ENCODE peak calls at places on chromosome 11, in six cellular contexts. W, A, L, Z, Y and K are unnamed samples.

GRCh38 chr11:122180435-122180834 is 64.4 kb upstream of the BLID start:
- DNase-seq in A (no peak), Y (no peak), Z (no peak), L (no peak), W (no peak), K (no peak)

GRCh38 chr11:16981651-16982194 is 32.5 kb downstream of the PLEKHA7 start:
- DNase-seq in W (no peak), Y (no peak), Z (peak), A (no peak), L (peak), K (no peak)

GRCh38 chr11:79236541-79236971 is 204.3 kb downstream of the TENM4 start:
- DNase-seq in Z (no peak), L (no peak), W (no peak), A (no peak), Y (no peak), K (no peak)

GRCh38 chr11:92048415-92048814 is 176.2 kb upstream of the FAT3 start:
- DNase-seq in A (no peak), W (no peak), Z (no peak), L (no peak), Y (no peak), K (no peak)

GRCh38 chr11:42824067-42824466 is 487.7 kb upstream of the API5 start:
- DNase-seq in Y (no peak), Z (no peak), L (no peak), A (no peak), W (no peak), K (no peak)

GRCh38 chr11:37788141-37788877 is 1190.3 kb upstream of the RAG2 start:
- DNase-seq in W (no peak), A (no peak), Z (no peak), Y (no peak), L (no peak), K (no peak)

GRCh38 chr11:133947298-133947905 is 9.4 kb downstream of the IGSF9B start:
- DNase-seq in W (peak), L (no peak), Z (peak), Y (no peak), A (peak), K (no peak)

GRCh38 chr11:134598368-134598767 is 186.3 kb upstream of the B3GAT1 start:
- DNase-seq in W (no peak), Z (no peak), Y (no peak), L (no peak), A (no peak), K (no peak)

GRCh38 chr11:45470151-45471001 is 184.2 kb upstream of the SYT13 start:
- DNase-seq in A (no peak), L (no peak), W (no peak), Z (no peak), Y (no peak), K (no peak)

GRCh38 chr11:63553759-63554158 is 9.4 kb downstream of the PLAAT2 start:
- DNase-seq in A (no peak), Y (no peak), W (peak), L (no peak), Z (no peak), K (peak)

GRCh38 chr11:84865791-84866535 is 761.2 kb downstream of the DLG2 start:
- DNase-seq in A (no peak), W (no peak), Y (no peak), L (no peak), Z (no peak), K (no peak)

GRCh38 chr11:124707813-124708212 is 31.9 kb upstream of the NRGN start:
- DNase-seq in A (no peak), L (no peak), W (no peak), Z (no peak), Y (no peak), K (no peak)

GRCh38 chr11:110128161-110128560 is 35.0 kb downstream of the ZC3H12C start:
- DNase-seq in Y (no peak), Z (no peak), W (no peak), A (no peak), L (peak), K (no peak)

GRCh38 chr11:8671651-8672062 is 10.8 kb downstream of the TRIM66 start:
- DNase-seq in W (no peak), Z (no peak), A (no peak), Y (no peak), L (no peak), K (no peak)

GRCh38 chr11:45048870-45049825 is 97.3 kb upstream of the PRDM11 start:
- DNase-seq in Y (no peak), A (no peak), L (no peak), W (no peak), Z (no peak), K (no peak)

GRCh38 chr11:12914401-12914912 is 94.7 kb upstream of the RASSF10 start:
- DNase-seq in Y (no peak), W (peak), L (peak), A (peak), Z (no peak), K (peak)

GRCh38 chr11:112537846-112538330 is 277.2 kb upstream of the PLET1 start:
- DNase-seq in Z (no peak), L (no peak), Y (no peak), A (no peak), W (no peak), K (no peak)

GRCh38 chr11:69234171-69234570 is 59.8 kb upstream of the MYEOV start:
- DNase-seq in Z (no peak), Y (no peak), L (no peak), W (no peak), A (no peak), K (no peak)

GRCh38 chr11:129402196-129402595 is 26.5 kb downstream of the BARX2 start:
- DNase-seq in Y (no peak), L (no peak), W (no peak), A (no peak), Z (no peak), K (no peak)

GRCh38 chr11:12868315-12869073 is 140.6 kb upstream of the RASSF10 start:
- DNase-seq in W (no peak), A (no peak), L (no peak), Y (no peak), Z (no peak), K (no peak)

GRCh38 chr11:10537587-10537986 is 3.4 kb downstream of the RNF141 start:
- DNase-seq in A (no peak), Y (no peak), L (no peak), W (no peak), Z (no peak), K (no peak)

GRCh38 chr11:35735411-35735810 is 72.8 kb downstream of the TRIM44 start:
- DNase-seq in Z (no peak), A (no peak), L (no peak), W (no peak), Y (no peak), K (no peak)

GRCh38 chr11:111878385-111878765 is 590 bp downstream of the FDXACB1 start:
- DNase-seq in L (no peak), A (no peak), W (no peak), Z (no peak), Y (no peak), K (no peak)

GRCh38 chr11:114060402-114061052 is 1.0 kb downstream of the ZBTB16 start:
- DNase-seq in L (no peak), A (peak), W (no peak), Y (no peak), Z (no peak), K (no peak)

GRCh38 chr11:71158936-71159335 is 93.4 kb downstream of the SHANK2 start:
- DNase-seq in W (no peak), Y (no peak), L (no peak), Z (no peak), A (no peak), K (no peak)

GRCh38 chr11:70075836-70076235 is 2.3 kb upstream of the ANO1 start:
- DNase-seq in L (no peak), W (no peak), Z (no peak), A (no peak), Y (no peak), K (no peak)

GRCh38 chr11:44229003-44229570 is 80.9 kb downstream of the ALX4 start:
- DNase-seq in A (no peak), Z (no peak), Y (no peak), L (no peak), W (no peak), K (no peak)

GRCh38 chr11:41309716-41310115 is 149.7 kb downstream of the LRRC4C start:
- DNase-seq in Y (no peak), Z (no peak), W (no peak), A (no peak), L (no peak), K (no peak)

GRCh38 chr11:46307369-46307768 is 29.9 kb downstream of the CREB3L1 start:
- DNase-seq in L (no peak), Z (no peak), W (no peak), Y (no peak), A (no peak), K (no peak)

GRCh38 chr11:78586452-78587046 is 11.9 kb upstream of the NARS2 start:
- DNase-seq in A (peak), W (no peak), L (no peak), Z (no peak), Y (no peak), K (no peak)

GRCh38 chr11:111538407-111539114 is 2.0 kb upstream of the LAYN start:
- DNase-seq in L (no peak), W (no peak), A (no peak), Z (peak), Y (no peak), K (no peak)

GRCh38 chr11:128334311-128335044 is 252.9 kb downstream of the ETS1 start:
- DNase-seq in Y (no peak), A (no peak), Z (peak), L (no peak), W (no peak), K (no peak)

GRCh38 chr11:123624974-123625373 is 29.4 kb downstream of the SCN3B start:
- DNase-seq in A (no peak), Z (no peak), Y (no peak), L (no peak), W (no peak), K (no peak)

GRCh38 chr11:2482745-2483144 is 37.9 kb downstream of the KCNQ1 start:
- DNase-seq in A (no peak), Z (no peak), W (no peak), L (no peak), Y (no peak), K (no peak)

GRCh38 chr11:61669417-61669816 is 10.8 kb upstream of the DAGLA start:
- DNase-seq in Z (no peak), A (no peak), W (no peak), Y (no peak), L (no peak), K (no peak)

GRCh38 chr11:34053161-34053686 is 1.7 kb downstream of the CAPRIN1 start:
- DNase-seq in Y (no peak), W (peak), L (no peak), A (peak), Z (peak), K (peak)
- TF ChIP-seq POLR2A in Y (peak), W (peak), L (peak), A (peak), Z (peak), K (peak)

GRCh38 chr11:117144477-117145392 is 648 bp downstream of the PAFAH1B2 start:
- DNase-seq in L (no peak), Z (peak), Y (no peak), A (peak), W (peak), K (peak)

GRCh38 chr11:117145393-117145761 is 1.3 kb downstream of the PAFAH1B2 start:
- DNase-seq in W (no peak), A (peak), L (no peak), Y (no peak), Z (peak), K (no peak)

GRCh38 chr11:117143390-117143789 is 697 bp upstream of the PAFAH1B2 start:
- DNase-seq in Z (no peak), Y (no peak), W (no peak), L (no peak), A (peak), K (no peak)

GRCh38 chr11:117143871-117144476 is at the start of gene PAFAH1B2:
- DNase-seq in W (peak), Y (peak), A (peak), L (peak), Z (peak), K (peak)

DNA sequence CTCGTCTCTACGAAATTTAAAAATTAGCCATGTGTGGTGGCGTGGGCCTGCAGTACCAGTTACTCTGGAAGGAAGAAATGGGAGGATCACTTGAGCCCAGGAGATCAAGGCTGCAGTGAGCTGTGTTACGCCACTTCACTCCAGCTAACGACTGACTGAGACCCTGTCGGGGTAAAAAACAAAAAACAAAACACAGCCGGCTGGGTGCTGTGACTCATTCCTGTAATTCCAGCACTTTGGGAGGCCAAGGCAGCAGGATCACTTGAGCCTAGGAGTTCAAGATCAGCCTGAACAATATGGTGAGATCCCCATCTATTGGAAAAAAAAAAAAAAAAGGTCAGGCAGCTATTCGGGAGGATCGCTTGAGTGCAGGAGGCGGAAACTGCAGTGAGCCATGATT is 2.4 kb downstream of the PAFAH1B2 start:
- DNase-seq in Y (no peak), W (no peak), Z (no peak), A (no peak), L (no peak), K (no peak)
- TF ChIP-seq TAF1 in Y (no peak), W (no peak), Z (no peak), A (no peak), L (no peak), K (no peak)

GRCh38 chr11:27174672-27175210 is 134.1 kb downstream of the BBOX1 start:
- DNase-seq in Z (peak), A (no peak), L (no peak), Y (no peak), W (no peak), K (no peak)
- TF ChIP-seq POLR2A in Z (no peak), A (no peak), L (no peak), Y (no peak), W (no peak), K (no peak)

GRCh38 chr11:77446911-77447629 is 26.8 kb downstream of the PAK1 start:
- DNase-seq in W (no peak), Y (no peak), L (no peak), A (no peak), Z (peak), K (no peak)

GRCh38 chr11:77448269-77448668 is 25.6 kb downstream of the PAK1 start:
- DNase-seq in Y (no peak), W (no peak), A (no peak), Z (no peak), L (no peak), K (no peak)

GRCh38 chr11:77450227-77450626 is 23.7 kb downstream of the PAK1 start:
- DNase-seq in W (no peak), L (no peak), Y (no peak), Z (no peak), A (no peak), K (no peak)

GRCh38 chr11:77449784-77450183 is 24.1 kb downstream of the PAK1 start:
- DNase-seq in L (no peak), Y (no peak), A (no peak), W (no peak), Z (no peak), K (no peak)

DNA sequence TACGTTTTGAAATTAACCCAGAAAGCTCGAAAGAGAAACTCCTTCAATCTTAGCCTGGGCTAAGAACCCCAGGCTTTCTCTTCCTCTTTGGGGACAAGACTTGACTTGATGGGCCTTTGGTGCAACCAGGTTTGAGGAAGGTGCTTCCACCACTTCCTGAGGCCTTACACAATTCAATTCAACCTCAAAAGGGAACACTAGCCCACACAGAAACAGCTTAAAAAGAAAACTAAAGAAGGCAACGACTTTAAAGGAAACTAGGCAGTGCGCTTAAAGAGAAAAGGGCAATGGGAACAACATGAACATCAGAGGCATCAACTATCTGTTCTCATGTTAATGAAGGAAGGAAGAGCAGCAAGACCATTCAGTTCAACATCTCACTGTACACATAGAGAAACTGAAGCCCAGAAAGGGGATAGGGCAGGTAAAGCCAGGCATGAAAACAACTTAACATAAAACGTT is 24.8 kb downstream of the PAK1 start:
- DNase-seq in A (no peak), Z (no peak), Y (peak), W (no peak), L (no peak), K (no peak)
- TF ChIP-seq TAF1 in A (no peak), Z (no peak), Y (no peak), W (no peak), L (no peak), K (no peak)

DNA sequence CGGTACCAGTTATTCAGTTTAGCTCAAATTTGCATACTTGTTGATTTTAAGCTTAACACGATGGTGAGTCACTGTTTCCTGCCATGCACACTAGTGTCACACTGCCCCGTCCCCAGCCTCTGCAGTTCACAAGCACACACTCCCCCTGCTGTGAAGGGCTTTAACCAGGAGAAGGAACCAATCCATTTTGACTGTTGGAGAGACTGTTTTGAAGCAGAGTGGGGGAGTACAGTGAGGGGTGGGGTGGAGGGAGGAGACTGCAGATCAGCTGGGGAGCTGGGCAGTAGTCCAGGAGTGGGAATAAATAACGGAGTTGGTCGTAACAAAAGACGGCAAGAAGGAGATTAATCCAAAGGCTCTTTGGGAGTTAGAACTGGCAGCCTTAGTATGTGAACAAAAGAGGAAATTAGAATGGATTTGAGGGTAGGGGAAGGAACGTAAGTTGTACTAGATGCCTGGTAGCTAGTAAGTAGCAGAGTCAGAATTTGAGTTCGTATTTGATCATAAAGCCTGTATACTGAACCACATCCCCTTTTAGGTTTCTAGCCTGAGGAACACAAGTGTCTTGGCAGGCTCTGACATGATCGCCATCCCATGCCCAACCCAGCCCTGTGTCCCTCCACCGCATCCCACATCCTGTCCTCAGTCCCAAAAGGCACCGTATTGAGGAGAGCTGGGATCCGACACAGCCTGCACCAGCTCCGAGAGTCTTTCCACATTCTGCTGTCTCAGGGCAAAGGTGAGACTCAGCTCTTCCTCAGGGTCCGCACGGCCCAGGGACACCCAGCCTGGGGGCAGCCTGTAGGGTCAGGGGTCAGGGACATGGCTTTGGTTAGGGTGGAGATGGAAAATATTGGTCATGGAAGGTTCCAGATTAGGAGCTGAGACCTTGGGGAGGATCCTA is 853 bp downstream of the TPP1 start:
- DNase-seq in A (peak), L (no peak), Z (peak), Y (no peak), W (no peak), K (no peak)
- TF ChIP-seq POLR2A in A (no peak), L (no peak), Z (no peak), Y (no peak), W (no peak), K (no peak)

GRCh38 chr11:26753738-26754504 is 32.1 kb upstream of the SLC5A12 start:
- DNase-seq in L (no peak), W (no peak), A (no peak), Y (no peak), Z (peak), K (no peak)
- TF ChIP-seq TAF1 in L (no peak), W (no peak), A (no peak), Y (no peak), Z (no peak), K (no peak)

GRCh38 chr11:65382036-65382803 is at the start of gene SLC25A45:
- DNase-seq in L (no peak), Y (peak), Z (peak), W (no peak), A (peak), K (peak)
- TF ChIP-seq POLR2A in L (peak), Y (peak), Z (no peak), W (peak), A (peak), K (peak)

DNA sequence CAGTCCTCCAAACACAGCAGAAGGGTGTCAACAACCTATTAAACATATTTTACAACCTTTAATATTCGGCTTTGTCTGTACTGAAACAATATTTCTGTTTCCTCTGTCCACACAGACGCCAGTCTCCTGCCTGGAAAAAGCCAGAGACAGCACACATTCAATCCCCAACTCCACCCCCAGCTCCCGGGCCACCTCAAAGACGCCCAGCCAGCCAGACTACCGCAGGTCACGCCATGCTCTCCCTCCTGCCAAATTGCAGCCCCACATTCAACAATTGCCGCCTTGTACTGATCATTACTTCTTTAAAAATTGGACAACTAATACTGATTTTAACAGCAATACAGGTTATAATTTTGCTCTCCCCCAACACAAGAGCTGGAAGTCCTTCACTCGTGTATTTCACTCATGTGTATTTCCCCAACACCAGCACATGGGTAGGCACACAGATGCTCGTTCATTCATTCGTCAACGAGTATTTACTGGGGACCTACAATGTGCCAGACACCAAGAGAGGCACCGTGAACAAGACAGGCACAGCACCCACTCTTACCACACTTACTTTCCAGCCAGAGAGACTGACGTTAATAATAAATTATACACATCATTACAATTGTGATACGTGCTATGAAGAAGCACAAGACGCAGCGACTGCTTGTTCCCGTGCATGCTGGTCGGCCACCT is 1.1 kb downstream of the SERGEF start:
- DNase-seq in W (no peak), Z (peak), L (no peak), Y (no peak), A (peak), K (peak)
- TF ChIP-seq TAF1 in W (no peak), Z (no peak), L (no peak), Y (no peak), A (no peak), K (no peak)